ENCODE peak calls at places on chromosomes 11 and 22, in seven cellular contexts. N is HCT116, Z is A549, R is endothelial cell of umbilical vein, Q is GM12878, V is K562, J is HepG2. D is an unnamed sample.

GRCh38 chr11:64356498-64357411 is 2.2 kb upstream of the RPS6KA4 start:
- DNase-seq in V (peak; percentile 80), Z (peak; percentile 88), Q (no peak), N (peak; percentile 80), R (peak; percentile 37), J (peak; percentile 65), D (peak; percentile 80)

GRCh38 chr22:36853407-36854099 is 7.3 kb upstream of the NCF4 start:
- DNase-seq in Z (peak; percentile 22), J (peak; percentile 25), V (peak; percentile 76), N (peak; percentile 40), R (peak; percentile 50), Q (no peak), D (peak; percentile 73)

GRCh38 chr22:37659066-37659896 is 758 bp downstream of the PDXP start:
- DNase-seq in Z (no peak), R (no peak), Q (no peak), N (no peak), V (peak; percentile 55), J (peak; percentile 73), D (peak; percentile 58)

GRCh38 chr11:94732617-94733292 is 35.4 kb upstream of the AMOTL1 start:
- DNase-seq in N (no peak), J (no peak), R (peak; percentile 95), Z (no peak), V (no peak), Q (no peak), D (no peak)

GRCh38 chr11:117828641-117829368 is 4.3 kb upstream of the FXYD2 start:
- DNase-seq in J (no peak), N (no peak), Z (peak; percentile 30), Q (no peak), R (peak; percentile 54), V (peak; percentile 36), D (peak; percentile 90)

GRCh38 chr11:94739331-94739730 is 28.8 kb upstream of the AMOTL1 start:
- DNase-seq in N (no peak), Z (no peak), V (no peak), R (no peak), J (no peak), Q (no peak), D (no peak)

GRCh38 chr22:44952863-44953790 is 56.7 kb downstream of the PHF21B start:
- DNase-seq in J (no peak), N (no peak), V (no peak), Z (no peak), R (no peak), Q (no peak), D (no peak)

GRCh38 chr11:117562111-117562510 is 234.5 kb downstream of the CEP164 start:
- DNase-seq in Z (no peak), J (no peak), R (no peak), N (no peak), V (no peak), Q (no peak), D (no peak)

GRCh38 chr11:107598225-107599139 is 7.5 kb downstream of the ELMOD1 start:
- DNase-seq in Q (no peak), N (peak; percentile 26), V (no peak), J (no peak), Z (peak; percentile 22), R (peak; percentile 63), D (peak; percentile 16)

GRCh38 chr22:26004477-26004876 is 164.8 kb upstream of the SEZ6L start:
- DNase-seq in Q (no peak), R (no peak), J (no peak), Z (no peak), N (no peak), V (no peak), D (no peak)

GRCh38 chr22:32655068-32655467 is 146.4 kb upstream of the TIMP3 start:
- DNase-seq in R (no peak), Z (no peak), V (no peak), N (no peak), J (no peak), Q (no peak), D (no peak)

GRCh38 chr22:36921309-36922096 is 8.1 kb downstream of the CSF2RB start:
- DNase-seq in R (peak; percentile 5), J (no peak), V (no peak), Q (peak; percentile 69), N (no peak), Z (no peak), D (peak; percentile 58)

GRCh38 chr11:75200051-75200450 is 40.5 kb upstream of the TPBGL start:
- DNase-seq in R (no peak), V (no peak), J (no peak), Q (no peak), Z (no peak), N (no peak), D (no peak)

GRCh38 chr22:17284917-17285316 is 65.7 kb upstream of the ADA2 start:
- DNase-seq in Q (no peak), J (no peak), N (no peak), Z (no peak), V (no peak), R (no peak), D (no peak)

GRCh38 chr11:69360606-69361005 is 66.7 kb downstream of the MYEOV start:
- DNase-seq in V (no peak), Z (no peak), R (no peak), J (no peak), Q (no peak), N (no peak), D (no peak)

GRCh38 chr11:38019072-38019775 is 1421.2 kb upstream of the RAG2 start:
- DNase-seq in Z (no peak), R (no peak), J (peak; percentile 0), V (no peak), Q (no peak), N (no peak), D (peak; percentile 7)

GRCh38 chr22:47457509-47458300 is 695.3 kb downstream of the TBC1D22A start:
- DNase-seq in Z (no peak), Q (no peak), V (no peak), J (no peak), R (no peak), N (no peak), D (no peak)

DNA sequence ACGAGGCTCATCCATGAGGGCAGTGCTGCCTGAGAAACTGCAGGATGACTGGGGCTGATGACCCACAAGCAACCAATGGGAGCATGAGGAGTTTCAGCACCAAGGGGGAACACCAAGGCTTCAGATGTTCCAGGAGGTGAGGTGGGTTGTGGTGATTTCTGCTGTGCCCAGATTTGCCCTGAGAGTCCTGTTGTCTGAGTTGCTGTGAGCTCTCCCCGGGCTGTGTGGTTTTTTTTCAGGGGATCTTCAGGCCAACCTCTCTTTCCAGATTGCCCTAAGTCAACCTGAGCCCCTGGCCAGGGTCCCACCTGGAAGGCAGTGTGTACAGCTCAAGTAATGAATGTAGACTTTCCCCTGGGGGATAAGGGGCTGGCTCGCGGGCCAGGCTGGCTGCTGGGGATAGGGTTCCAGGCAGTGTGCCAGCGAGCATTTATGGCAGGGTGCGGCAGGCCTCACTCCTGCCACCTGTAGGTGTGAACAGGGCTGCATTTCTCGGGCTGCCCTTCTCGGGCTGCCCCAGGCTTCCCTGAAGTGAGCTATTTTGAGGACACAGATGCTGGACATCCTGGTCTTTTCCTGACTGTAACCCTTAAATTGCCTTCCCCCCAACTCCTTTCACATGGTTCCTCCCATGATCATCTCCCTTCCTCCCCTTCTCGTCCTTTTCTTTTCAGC is 9.8 kb downstream of the SLC22A6 start:
- DNase-seq in Q (no peak), V (peak; percentile 54), N (peak; percentile 36), Z (peak; percentile 54), J (peak; percentile 6), R (peak; percentile 15), D (peak; percentile 59)
- H3K4me3 ChIP-seq in Q (no peak overlapping the region), V (no peak overlapping the region), N (no peak overlapping the region), Z (no peak overlapping the region), J (no peak overlapping the region), R (no peak overlapping the region), D (no peak overlapping the region)

GRCh38 chr11:120391297-120391696 is 55.1 kb downstream of the ARHGEF12 start:
- DNase-seq in Q (no peak), N (no peak), R (peak; percentile 74), J (peak; percentile 92), V (no peak), Z (no peak), D (no peak)

GRCh38 chr11:120390585-120390922 is 54.3 kb downstream of the ARHGEF12 start:
- DNase-seq in Z (no peak), N (no peak), J (peak; percentile 32), R (peak; percentile 22), Q (no peak), V (no peak), D (no peak)

GRCh38 chr11:120392791-120393190 is 56.6 kb downstream of the ARHGEF12 start:
- DNase-seq in V (no peak), N (no peak), R (no peak), J (no peak), Z (no peak), Q (no peak), D (no peak)

GRCh38 chr11:120392299-120392698 is 56.1 kb downstream of the ARHGEF12 start:
- DNase-seq in Z (no peak), J (no peak), V (no peak), R (no peak), Q (no peak), N (no peak), D (no peak)

DNA sequence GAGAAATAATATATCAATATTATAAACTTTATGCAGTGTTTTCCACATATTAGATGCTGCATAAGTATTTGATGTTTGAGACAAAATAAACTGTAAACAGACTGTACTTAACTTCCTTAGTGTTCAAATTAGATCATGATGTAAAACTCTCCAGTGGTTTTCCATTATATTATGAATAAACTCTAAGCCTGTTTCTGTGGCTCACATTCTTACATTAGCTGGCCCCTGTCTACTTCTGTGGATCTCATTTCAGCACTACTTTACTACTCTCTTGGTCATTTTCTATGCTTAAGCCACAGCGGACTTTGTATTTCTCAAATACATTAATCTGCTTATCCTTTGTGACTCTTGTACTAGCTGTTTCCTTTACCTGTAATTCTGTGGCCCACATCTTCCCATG is 55.6 kb downstream of the ARHGEF12 start:
- DNase-seq in Q (no peak), Z (no peak), J (peak; percentile 31), N (no peak), V (no peak), R (peak; percentile 23), D (no peak)
- TF ChIP-seq MAX in Q (no peak), Z (no peak), J (no peak), N (no peak), V (no peak), R (no peak), D (no peak)

GRCh38 chr11:61587951-61588695 is 7.2 kb upstream of the SYT7 start:
- DNase-seq in R (peak; percentile 22), J (no peak), Q (no peak), Z (peak; percentile 78), N (peak; percentile 46), V (peak; percentile 85), D (peak; percentile 24)

GRCh38 chr11:61594907-61595257 is 14.0 kb upstream of the SYT7 start:
- DNase-seq in Z (no peak), V (no peak), R (no peak), J (no peak), N (no peak), Q (no peak), D (no peak)

GRCh38 chr11:61596539-61596938 is 15.7 kb upstream of the SYT7 start:
- DNase-seq in Q (no peak), Z (no peak), N (no peak), J (no peak), R (no peak), V (no peak), D (no peak)

GRCh38 chr11:61589961-61590360 is 9.1 kb upstream of the SYT7 start:
- DNase-seq in N (no peak), Q (no peak), Z (no peak), V (no peak), J (no peak), R (no peak), D (no peak)

GRCh38 chr11:61592176-61592575 is 11.3 kb upstream of the SYT7 start:
- DNase-seq in Z (no peak), J (no peak), Q (no peak), N (no peak), R (no peak), V (no peak), D (no peak)
- H3K4me3 ChIP-seq in Z (no peak overlapping the region), J (no peak overlapping the region), Q (no peak overlapping the region), N (no peak overlapping the region), R (no peak overlapping the region), V (no peak overlapping the region), D (no peak overlapping the region)

GRCh38 chr22:49765091-49765771 is 62.4 kb downstream of the BRD1 start:
- DNase-seq in V (no peak), Z (no peak), Q (no peak), J (no peak), R (no peak), N (no peak), D (no peak)
- TF ChIP-seq MAX in V (no peak), Z (no peak), Q (no peak), J (no peak), R (no peak), N (no peak), D (no peak)

D was measured in NB4.